ENCODE peak calls at places on chromosome X, in five cellular contexts. N, O, A, C and I are unnamed samples. For H3K9me3, the result is how much of the 10 kb centered on the place peaks cover.

GRCh38 chrX:134161162-134161561 is 75.8 kb upstream of the CCDC160 start:
- DNase-seq in N (no peak), A (no peak), C (no peak), O (no peak), I (no peak)

GRCh38 chrX:3345281-3346081 is 971 bp downstream of the MXRA5 start:
- DNase-seq in O (no peak), A (peak), C (no peak), N (no peak), I (no peak)

GRCh38 chrX:150692837-150693781 is at the start of gene MTMR1:
- DNase-seq in N (no peak), A (peak), O (no peak), C (no peak), I (no peak)

GRCh38 chrX:154717824-154718223 is 33.1 kb downstream of the GAB3 start:
- DNase-seq in A (no peak), N (no peak), O (no peak), C (no peak), I (no peak)

GRCh38 chrX:121479406-121479805 is 432.0 kb downstream of the GLUD2 start:
- DNase-seq in A (peak), C (peak), N (no peak), O (no peak), I (no peak)

GRCh38 chrX:137858106-137858505 is 292.2 kb downstream of the ZIC3 start:
- DNase-seq in A (no peak), O (no peak), N (no peak), C (no peak), I (no peak)

GRCh38 chrX:120736989-120737388 is 107.1 kb upstream of the C1GALT1C1 start:
- DNase-seq in A (peak), O (no peak), N (no peak), C (peak), I (no peak)

GRCh38 chrX:151396042-151396826 is 772 bp upstream of the VMA21 start:
- DNase-seq in C (no peak), A (peak), O (no peak), N (no peak), I (no peak)

GRCh38 chrX:2933125-2933900 is 4.2 kb upstream of the ARSD start:
- DNase-seq in A (no peak), O (no peak), C (no peak), N (no peak), I (no peak)

GRCh38 chrX:126448681-126449080 is 103.9 kb downstream of the DCAF12L1 start:
- DNase-seq in C (no peak), A (no peak), O (no peak), N (no peak), I (no peak)

GRCh38 chrX:66634272-66634671 is 4.6 kb downstream of the EDA2R start:
- DNase-seq in N (no peak), A (peak), C (no peak), O (no peak), I (no peak)

GRCh38 chrX:69186651-69187050 is 21.4 kb upstream of the PJA1 start:
- DNase-seq in A (no peak), O (no peak), N (no peak), C (no peak), I (no peak)

GRCh38 chrX:78105944-78106650 is 2.0 kb downstream of the PGK1 start:
- DNase-seq in O (no peak), C (no peak), N (no peak), A (peak), I (no peak)

GRCh38 chrX:29257516-29257915 is 670.3 kb downstream of the IL1RAPL1 start:
- DNase-seq in O (no peak), A (no peak), N (no peak), C (no peak), I (no peak)

GRCh38 chrX:121336831-121337421 is 289.5 kb downstream of the GLUD2 start:
- DNase-seq in C (no peak), A (no peak), N (no peak), O (no peak), I (no peak)

GRCh38 chrX:153533041-153533565 is 15.7 kb downstream of the ATP2B3 start:
- DNase-seq in N (no peak), C (no peak), A (no peak), O (no peak), I (no peak)

GRCh38 chrX:16462912-16463311 is 187.0 kb upstream of the S100G start:
- DNase-seq in N (no peak), C (no peak), A (peak), O (no peak), I (no peak)

GRCh38 chrX:11423362-11423818 is 130.2 kb downstream of the AMELX start:
- DNase-seq in C (peak), N (no peak), A (peak), O (no peak), I (no peak)

GRCh38 chrX:68018248-68019203 is 414.8 kb downstream of the OPHN1 start:
- DNase-seq in A (peak), O (peak), C (peak), N (no peak), I (peak)

GRCh38 chrX:130091976-130092522 is 18.2 kb downstream of the ELF4 start:
- DNase-seq in N (no peak), C (no peak), O (no peak), A (no peak), I (no peak)

GRCh38 chrX:15838017-15838416 is 16.6 kb downstream of the AP1S2 start:
- DNase-seq in N (no peak), C (peak), A (no peak), O (no peak), I (no peak)

GRCh38 chrX:79147477-79147876 is 3.0 kb downstream of the GPR174 start:
- DNase-seq in O (no peak), A (no peak), N (no peak), C (no peak), I (no peak)

GRCh38 chrX:154401045-154401799 is 3.0 kb downstream of the RPL10 start:
- DNase-seq in N (no peak), A (no peak), O (no peak), C (peak), I (no peak)

GRCh38 chrX:140949231-140949630 is 53.2 kb upstream of the SPANXB1 start:
- DNase-seq in O (no peak), A (no peak), N (no peak), C (no peak), I (no peak)

GRCh38 chrX:111100191-111100590 is 4.2 kb downstream of the PAK3 start:
- DNase-seq in O (no peak), N (no peak), A (peak), C (peak), I (no peak)

GRCh38 chrX:153765138-153766079 is 1.4 kb downstream of the PLXNB3 start:
- DNase-seq in A (peak), O (no peak), N (no peak), C (no peak), I (no peak)

GRCh38 chrX:39605866-39606265 is 491.9 kb downstream of the BCOR start:
- DNase-seq in O (no peak), C (no peak), A (no peak), N (no peak), I (no peak)

GRCh38 chrX:13840121-13840520 is 23.2 kb upstream of the GPM6B start:
- DNase-seq in C (no peak), A (no peak), O (no peak), N (no peak), I (no peak)

GRCh38 chrX:1899841-1900240 is 285.0 kb downstream of the ASMT start:
- DNase-seq in N (no peak), O (no peak), C (no peak), A (no peak), I (no peak)

GRCh38 chrX:1902901-1903379 is 288.1 kb downstream of the ASMT start:
- DNase-seq in C (no peak), O (no peak), N (no peak), A (no peak), I (no peak)

GRCh38 chrX:1906028-1906427 is 291.2 kb downstream of the ASMT start:
- DNase-seq in N (no peak), O (no peak), A (no peak), C (no peak), I (no peak)

GRCh38 chrX:1904663-1905218 is 289.9 kb downstream of the ASMT start:
- DNase-seq in N (no peak), O (no peak), C (no peak), A (no peak), I (no peak)

GRCh38 chrX:1903380-1903935 is 288.6 kb downstream of the ASMT start:
- DNase-seq in C (peak), A (peak), N (no peak), O (no peak), I (no peak)
- H3K9me3 ChIP-seq in C (under half), A (under half), N (under half), O (under half), I (under half)

GRCh38 chrX:85994787-85995186 is 52.6 kb downstream of the CHM start:
- DNase-seq in C (no peak), N (no peak), O (no peak), A (no peak), I (no peak)

GRCh38 chrX:85992811-85993229 is 54.5 kb downstream of the CHM start:
- DNase-seq in N (no peak), O (no peak), C (no peak), A (peak), I (no peak)

GRCh38 chrX:85995641-85996040 is 51.7 kb downstream of the CHM start:
- DNase-seq in C (no peak), N (no peak), O (no peak), A (no peak), I (no peak)

GRCh38 chrX:85993539-85994197 is 53.7 kb downstream of the CHM start:
- DNase-seq in A (peak), O (no peak), N (no peak), C (no peak), I (no peak)

GRCh38 chrX:85994228-85994627 is 53.1 kb downstream of the CHM start:
- DNase-seq in A (peak), C (no peak), N (no peak), O (no peak), I (no peak)
- H3K4me3 ChIP-seq in A (no peak), C (no peak), N (no peak), O (no peak), I (no peak)

GRCh38 chrX:73668779-73669178 is 105.8 kb downstream of the CHIC1 start:
- DNase-seq in C (no peak), N (no peak), O (no peak), A (no peak), I (no peak)
- H3K9me3 ChIP-seq in C (under half), N (under half), O (under half), A (under half), I (under half)

DNA sequence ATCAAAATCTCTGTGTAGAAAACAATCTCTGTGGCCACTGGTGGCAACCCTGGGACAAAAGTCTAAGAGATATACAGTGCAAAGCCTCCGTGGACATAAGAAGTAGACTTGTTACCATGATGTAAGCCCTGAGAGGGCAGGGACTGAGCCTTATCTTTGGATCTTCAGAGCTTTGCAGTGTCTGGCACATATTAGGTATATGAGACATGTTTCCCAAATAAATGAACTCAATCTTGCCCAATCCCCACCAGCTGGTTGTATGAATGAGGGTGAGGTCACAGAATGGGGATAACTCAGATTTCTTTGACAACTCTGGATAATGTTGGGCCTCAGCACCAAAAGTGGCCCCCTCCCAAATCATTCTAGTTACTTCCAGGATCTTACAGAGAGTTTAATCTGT is 511.4 kb upstream of the DIPK2B start:
- DNase-seq in A (peak), C (no peak), N (no peak), O (no peak), I (no peak)
- H3K4me3 ChIP-seq in A (no peak), C (no peak), N (no peak), O (no peak), I (no peak)

DNA sequence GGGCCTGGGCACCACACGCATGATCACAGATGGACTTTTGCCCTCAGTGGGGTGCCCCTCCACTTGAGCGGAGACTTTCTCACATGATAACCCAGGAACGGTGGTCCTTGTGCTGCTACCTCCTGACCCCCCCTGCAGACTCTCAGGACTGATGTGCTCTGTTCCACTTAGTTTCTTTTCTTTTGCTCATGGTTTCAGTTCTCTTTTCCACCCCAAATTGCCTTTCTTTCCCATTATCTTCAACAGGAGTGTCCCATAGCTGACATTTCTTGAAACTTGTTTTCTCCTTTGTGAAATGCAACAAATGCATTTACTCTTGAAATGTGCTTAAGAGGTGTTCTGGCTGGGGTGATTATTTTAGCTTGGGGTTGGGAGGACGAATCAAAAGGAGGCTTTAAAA is 9.0 kb downstream of the MPC1L start:
- DNase-seq in O (no peak), N (no peak), A (no peak), C (no peak), I (no peak)
- H3K9me3 ChIP-seq in O (under half), N (under half), A (under half), C (under half), I (under half)